ENCODE peak calls at places on chromosome 22, in nine cellular contexts. One of them, this sample, is unnamed.

GRCh38 chr22:23079240-23079768 is 9.0 kb downstream of the GNAZ start:
- DNase-seq in GM23338: no peak
- DNase-seq in fibroblast of lung: no peak
- DNase-seq in tibial artery: no peak
- DNase-seq in lower leg skin: no peak
- DNase-seq in lower lobe of right lung: no peak
- DNase-seq in A549: no peak
- DNase-seq in body of pancreas: no peak
- DNase-seq in choroid plexus epithelial cell: no peak
- DNase-seq in this sample: no peak

GRCh38 chr22:34946339-34946985 is 119.5 kb upstream of the ISX start:
- DNase-seq in GM23338: no peak
- DNase-seq in fibroblast of lung: no peak
- DNase-seq in tibial artery: no peak
- DNase-seq in lower leg skin: peak; percentile 34
- DNase-seq in lower lobe of right lung: no peak
- DNase-seq in A549: no peak
- DNase-seq in body of pancreas: no peak
- DNase-seq in choroid plexus epithelial cell: no peak
- DNase-seq in this sample: no peak

GRCh38 chr22:37557321-37558001 is 2.8 kb upstream of the CDC42EP1 start:
- DNase-seq in GM23338: no peak
- DNase-seq in fibroblast of lung: no peak
- DNase-seq in tibial artery: no peak
- DNase-seq in lower leg skin: no peak
- DNase-seq in lower lobe of right lung: no peak
- DNase-seq in A549: no peak
- DNase-seq in body of pancreas: peak; percentile 59
- DNase-seq in choroid plexus epithelial cell: no peak
- DNase-seq in this sample: no peak

GRCh38 chr22:37166675-37167066 is 17.0 kb upstream of the IL2RB start:
- DNase-seq in GM23338: peak; percentile 84
- DNase-seq in fibroblast of lung: peak; percentile 69
- DNase-seq in tibial artery: peak; percentile 90
- DNase-seq in lower leg skin: peak; percentile 97
- DNase-seq in lower lobe of right lung: peak; percentile 90
- DNase-seq in A549: peak; percentile 91
- DNase-seq in body of pancreas: peak; percentile 83
- DNase-seq in choroid plexus epithelial cell: peak; percentile 81
- DNase-seq in this sample: peak; percentile 76

GRCh38 chr22:31734512-31734911 is 15.4 kb downstream of the PRR14L start:
- DNase-seq in GM23338: no peak
- DNase-seq in fibroblast of lung: peak; percentile 48
- DNase-seq in tibial artery: no peak
- DNase-seq in lower leg skin: no peak
- DNase-seq in lower lobe of right lung: no peak
- DNase-seq in A549: no peak
- DNase-seq in body of pancreas: no peak
- DNase-seq in choroid plexus epithelial cell: peak; percentile 87
- DNase-seq in this sample: peak; percentile 52

GRCh38 chr22:19663286-19663815 is 51.0 kb upstream of the SEPTIN5 start:
- DNase-seq in GM23338: no peak
- DNase-seq in fibroblast of lung: peak; percentile 92
- DNase-seq in tibial artery: peak; percentile 74
- DNase-seq in lower leg skin: peak; percentile 92
- DNase-seq in lower lobe of right lung: peak; percentile 69
- DNase-seq in A549: no peak
- DNase-seq in body of pancreas: peak; percentile 50
- DNase-seq in choroid plexus epithelial cell: peak; percentile 90
- DNase-seq in this sample: peak; percentile 95

GRCh38 chr22:36546932-36547331 is 18.0 kb upstream of the EIF3D start:
- DNase-seq in GM23338: no peak
- DNase-seq in fibroblast of lung: peak; percentile 36
- DNase-seq in tibial artery: no peak
- DNase-seq in lower leg skin: no peak
- DNase-seq in lower lobe of right lung: no peak
- DNase-seq in A549: peak; percentile 71
- DNase-seq in body of pancreas: no peak
- DNase-seq in choroid plexus epithelial cell: peak; percentile 74
- DNase-seq in this sample: peak; percentile 59

GRCh38 chr22:18970180-18970947 is 34.3 kb upstream of the PRODH start:
- DNase-seq in GM23338: peak; percentile 86
- DNase-seq in fibroblast of lung: no peak
- DNase-seq in tibial artery: no peak
- DNase-seq in lower leg skin: no peak
- DNase-seq in lower lobe of right lung: no peak
- DNase-seq in A549: peak; percentile 12
- DNase-seq in body of pancreas: peak; percentile 40
- DNase-seq in choroid plexus epithelial cell: no peak
- DNase-seq in this sample: no peak

GRCh38 chr22:19592464-19592863 is 68.3 kb upstream of the CLDN5 start:
- DNase-seq in GM23338: no peak
- DNase-seq in fibroblast of lung: no peak
- DNase-seq in tibial artery: no peak
- DNase-seq in lower leg skin: no peak
- DNase-seq in lower lobe of right lung: no peak
- DNase-seq in A549: no peak
- DNase-seq in body of pancreas: no peak
- DNase-seq in choroid plexus epithelial cell: no peak
- DNase-seq in this sample: no peak

GRCh38 chr22:18091916-18092526 is 14.2 kb downstream of the PEX26 start:
- DNase-seq in GM23338: no peak
- DNase-seq in fibroblast of lung: peak; percentile 68
- DNase-seq in tibial artery: no peak
- DNase-seq in lower leg skin: peak; percentile 93
- DNase-seq in lower lobe of right lung: no peak
- DNase-seq in A549: peak; percentile 40
- DNase-seq in body of pancreas: peak; percentile 73
- DNase-seq in choroid plexus epithelial cell: no peak
- DNase-seq in this sample: peak; percentile 89

GRCh38 chr22:33542153-33542552 is 378.1 kb downstream of the LARGE1 start:
- DNase-seq in GM23338: no peak
- DNase-seq in fibroblast of lung: no peak
- DNase-seq in tibial artery: no peak
- DNase-seq in lower leg skin: no peak
- DNase-seq in lower lobe of right lung: no peak
- DNase-seq in A549: no peak
- DNase-seq in body of pancreas: no peak
- DNase-seq in choroid plexus epithelial cell: no peak
- DNase-seq in this sample: no peak

GRCh38 chr22:48490513-48491411 is 1336.9 kb downstream of the BRD1 start:
- DNase-seq in GM23338: no peak
- DNase-seq in fibroblast of lung: no peak
- DNase-seq in tibial artery: peak; percentile 57
- DNase-seq in lower leg skin: peak; percentile 84
- DNase-seq in lower lobe of right lung: no peak
- DNase-seq in A549: peak; percentile 19
- DNase-seq in body of pancreas: no peak
- DNase-seq in choroid plexus epithelial cell: no peak
- DNase-seq in this sample: no peak

GRCh38 chr22:26892401-26893033 is 235.1 kb downstream of the MIAT start:
- DNase-seq in GM23338: no peak
- DNase-seq in fibroblast of lung: no peak
- DNase-seq in tibial artery: no peak
- DNase-seq in lower leg skin: no peak
- DNase-seq in lower lobe of right lung: peak; percentile 65
- DNase-seq in A549: no peak
- DNase-seq in body of pancreas: peak; percentile 51
- DNase-seq in choroid plexus epithelial cell: no peak
- DNase-seq in this sample: no peak

GRCh38 chr22:36198482-36198881 is 3.1 kb downstream of the APOL4 start:
- DNase-seq in GM23338: no peak
- DNase-seq in fibroblast of lung: no peak
- DNase-seq in tibial artery: no peak
- DNase-seq in lower leg skin: peak; percentile 49
- DNase-seq in lower lobe of right lung: no peak
- DNase-seq in A549: no peak
- DNase-seq in body of pancreas: no peak
- DNase-seq in choroid plexus epithelial cell: no peak
- DNase-seq in this sample: no peak

GRCh38 chr22:33110562-33111163 is 52.5 kb upstream of the SYN3 start:
- DNase-seq in GM23338: no peak
- DNase-seq in fibroblast of lung: no peak
- DNase-seq in tibial artery: no peak
- DNase-seq in lower leg skin: no peak
- DNase-seq in lower lobe of right lung: no peak
- DNase-seq in A549: no peak
- DNase-seq in body of pancreas: no peak
- DNase-seq in choroid plexus epithelial cell: no peak
- DNase-seq in this sample: no peak

DNA sequence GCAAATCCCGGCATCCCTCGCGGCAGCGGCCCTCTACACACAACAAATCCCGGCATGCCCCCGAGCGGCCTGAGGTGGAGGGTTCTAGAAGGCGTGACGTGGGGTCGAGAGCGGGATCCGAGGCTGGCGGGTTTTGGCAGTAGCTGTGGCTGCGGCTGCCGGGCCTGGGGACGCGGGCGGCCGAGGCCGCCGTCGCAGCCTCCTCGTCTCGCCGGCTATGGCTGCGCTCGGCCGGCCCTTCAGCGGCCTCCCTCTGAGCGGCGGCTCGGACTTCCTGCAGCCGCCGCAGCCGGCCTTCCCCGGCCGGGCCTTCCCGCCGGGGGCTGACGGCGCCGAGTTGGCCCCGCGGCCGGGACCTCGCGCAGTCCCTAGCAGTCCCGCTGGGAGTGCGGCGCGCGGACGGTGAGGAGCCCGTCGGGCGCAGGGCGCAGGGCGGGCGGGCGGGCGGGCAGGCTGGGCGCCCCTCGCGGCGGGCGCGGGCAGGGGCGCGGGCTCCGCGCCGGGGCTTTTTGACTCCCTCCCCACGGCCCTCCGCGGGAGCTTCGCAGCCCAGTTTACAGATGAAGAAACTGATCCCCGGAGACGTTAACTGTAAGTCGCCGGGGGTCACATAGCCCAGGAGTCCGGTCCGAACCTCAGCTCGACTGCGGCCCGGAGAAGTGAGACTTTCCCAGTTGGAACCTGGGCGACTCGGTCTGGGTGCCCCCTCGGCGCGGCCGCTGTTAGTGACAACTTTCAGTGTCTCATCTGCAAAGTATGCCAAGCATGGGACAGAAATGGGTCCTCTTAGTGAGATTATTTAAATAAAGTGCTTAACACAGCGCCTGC is at the start of gene CCDC117:
- DNase-seq in GM23338: peak; percentile 98
- DNase-seq in fibroblast of lung: peak; percentile 97
- DNase-seq in tibial artery: peak; percentile 97
- DNase-seq in lower leg skin: peak; percentile 99
- DNase-seq in lower lobe of right lung: peak; percentile 97
- DNase-seq in A549: peak; percentile 89
- DNase-seq in body of pancreas: peak; percentile 92
- DNase-seq in choroid plexus epithelial cell: peak; percentile 97
- DNase-seq in this sample: peak; percentile 96
- TF ChIP-seq CTCF in GM23338: no peak
- TF ChIP-seq CTCF in fibroblast of lung: no peak
- TF ChIP-seq CTCF in tibial artery: peak; percentile 55
- TF ChIP-seq CTCF in lower leg skin: no peak
- TF ChIP-seq CTCF in lower lobe of right lung: no peak
- TF ChIP-seq CTCF in A549: peak; percentile 26
- TF ChIP-seq CTCF in body of pancreas: peak; percentile 17
- TF ChIP-seq CTCF in choroid plexus epithelial cell: no peak
- TF ChIP-seq CTCF in this sample: peak; percentile 20

DNA sequence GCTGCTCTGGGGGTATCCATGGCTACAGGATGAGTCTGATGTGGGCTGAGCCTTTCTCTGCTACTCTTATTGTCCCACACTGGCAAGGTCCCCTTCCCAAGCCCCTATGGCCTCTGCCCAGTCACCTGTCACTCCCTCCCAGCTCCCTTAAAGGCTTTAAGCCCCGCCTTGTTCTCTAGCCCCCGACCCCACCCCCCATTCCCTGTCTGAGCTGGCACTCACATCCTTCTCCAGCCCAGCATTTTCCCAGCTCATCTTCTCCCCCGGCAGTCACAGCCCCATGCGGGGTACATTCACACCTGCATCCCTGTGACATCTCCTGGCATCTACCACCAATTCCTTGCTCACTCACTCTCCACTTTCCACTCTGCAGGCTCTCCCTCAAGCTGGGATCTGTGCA is 4.3 kb downstream of the MTFP1 start:
- DNase-seq in GM23338: peak; percentile 53
- DNase-seq in fibroblast of lung: no peak
- DNase-seq in tibial artery: no peak
- DNase-seq in lower leg skin: no peak
- DNase-seq in lower lobe of right lung: no peak
- DNase-seq in A549: no peak
- DNase-seq in body of pancreas: no peak
- DNase-seq in choroid plexus epithelial cell: no peak
- DNase-seq in this sample: no peak
- H3K4me3 ChIP-seq in GM23338: no peak overlapping the region
- H3K4me3 ChIP-seq in fibroblast of lung: no peak overlapping the region
- H3K4me3 ChIP-seq in tibial artery: no peak overlapping the region
- H3K4me3 ChIP-seq in lower leg skin: no peak overlapping the region
- H3K4me3 ChIP-seq in lower lobe of right lung: no peak overlapping the region
- H3K4me3 ChIP-seq in A549: no peak overlapping the region
- H3K4me3 ChIP-seq in body of pancreas: no peak overlapping the region
- H3K4me3 ChIP-seq in choroid plexus epithelial cell: no peak overlapping the region
- H3K4me3 ChIP-seq in this sample: no peak overlapping the region

GRCh38 chr22:50613291-50613981 is 12.8 kb downstream of the MAPK8IP2 start:
- DNase-seq in GM23338: peak; percentile 72
- DNase-seq in fibroblast of lung: peak; percentile 30
- DNase-seq in tibial artery: peak; percentile 53
- DNase-seq in lower leg skin: peak; percentile 85
- DNase-seq in lower lobe of right lung: peak; percentile 90
- DNase-seq in A549: no peak
- DNase-seq in body of pancreas: peak; percentile 83
- DNase-seq in choroid plexus epithelial cell: peak; percentile 22
- DNase-seq in this sample: peak; percentile 19
- TF ChIP-seq CTCF in GM23338: peak; percentile 48
- TF ChIP-seq CTCF in fibroblast of lung: no peak
- TF ChIP-seq CTCF in tibial artery: no peak
- TF ChIP-seq CTCF in lower leg skin: no peak
- TF ChIP-seq CTCF in lower lobe of right lung: no peak
- TF ChIP-seq CTCF in A549: no peak
- TF ChIP-seq CTCF in body of pancreas: peak; percentile 31
- TF ChIP-seq CTCF in choroid plexus epithelial cell: peak; percentile 14
- TF ChIP-seq CTCF in this sample: no peak

DNA sequence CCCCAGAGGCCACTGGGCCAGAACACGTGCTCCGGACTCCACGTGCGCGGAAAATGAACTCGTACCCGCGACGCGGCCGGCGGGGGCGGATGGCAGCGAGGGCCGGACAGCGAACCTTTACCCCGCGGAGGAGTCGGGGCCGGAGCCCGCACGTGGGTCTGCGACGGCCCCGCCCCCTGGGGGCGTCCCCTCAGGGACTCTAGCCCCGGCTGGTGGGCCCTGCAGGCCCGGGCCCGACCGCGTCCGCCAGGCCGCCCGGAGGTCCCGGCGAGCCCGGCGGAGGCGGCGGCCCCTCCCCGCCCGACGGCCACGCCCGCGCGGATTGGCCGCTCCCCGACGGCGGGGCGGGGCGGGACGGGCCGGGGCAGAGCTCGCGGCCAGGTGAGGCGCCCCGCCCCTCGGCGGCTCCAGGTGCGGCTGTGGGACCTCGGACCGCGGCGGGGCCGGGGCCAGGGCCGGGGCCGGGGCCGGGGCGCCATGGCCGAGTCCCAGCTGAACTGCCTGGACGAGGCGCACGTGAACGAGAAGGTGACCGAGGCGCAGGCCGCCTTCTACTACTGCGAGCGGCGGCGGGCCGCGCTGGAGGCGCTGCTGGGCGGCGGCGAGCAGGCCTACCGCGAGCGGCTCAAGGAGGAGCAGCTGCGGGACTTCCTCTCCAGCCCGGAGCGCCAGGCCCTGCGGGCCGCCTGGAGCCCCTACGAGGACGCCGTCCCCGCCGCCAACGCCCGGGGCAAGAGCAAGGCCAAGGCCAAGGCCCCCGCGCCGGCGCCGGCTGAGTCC is at the start of gene FAM83F:
- DNase-seq in GM23338: peak; percentile 84
- DNase-seq in fibroblast of lung: no peak
- DNase-seq in tibial artery: no peak
- DNase-seq in lower leg skin: no peak
- DNase-seq in lower lobe of right lung: peak; percentile 58
- DNase-seq in A549: no peak
- DNase-seq in body of pancreas: peak; percentile 70
- DNase-seq in choroid plexus epithelial cell: no peak
- DNase-seq in this sample: no peak
- H3K4me3 ChIP-seq in GM23338: peak within 1 kb of the TSS; percentile 78
- H3K4me3 ChIP-seq in fibroblast of lung: no peak within 1 kb of the TSS
- H3K4me3 ChIP-seq in tibial artery: peak within 1 kb of the TSS; percentile 11
- H3K4me3 ChIP-seq in lower leg skin: peak within 1 kb of the TSS; percentile 33
- H3K4me3 ChIP-seq in lower lobe of right lung: peak within 1 kb of the TSS; percentile 43
- H3K4me3 ChIP-seq in A549: no peak within 1 kb of the TSS
- H3K4me3 ChIP-seq in body of pancreas: peak within 1 kb of the TSS; percentile 63
- H3K4me3 ChIP-seq in choroid plexus epithelial cell: no peak within 1 kb of the TSS
- H3K4me3 ChIP-seq in this sample: no peak within 1 kb of the TSS

This sample was measured in fibroblast of the aortic adventitia.